ENCODE peak calls at places on chromosomes 2 and 18, in five cellular contexts. W, Y, A, F and N are unnamed samples.

GRCh38 chr2:228611171-228611570 is 429.7 kb upstream of the SPHKAP start:
- DNase-seq in W (no peak), Y (no peak), A (no peak), F (no peak), N (no peak)

GRCh38 chr18:12423820-12424219 is 16.1 kb downstream of the PRELID3A start:
- DNase-seq in W (no peak), Y (no peak), A (no peak), F (no peak), N (no peak)

GRCh38 chr2:71721362-71721665 is 268.0 kb downstream of the DYSF start:
- DNase-seq in W (no peak), Y (no peak), A (no peak), F (no peak), N (no peak)

GRCh38 chr2:139674577-139674976 is 894.4 kb upstream of the NXPH2 start:
- DNase-seq in W (no peak), Y (no peak), A (no peak), F (no peak), N (peak)

GRCh38 chr2:238441262-238442114 is 14.8 kb downstream of the ASB1 start:
- DNase-seq in W (no peak), Y (no peak), A (no peak), F (peak), N (peak)

GRCh38 chr2:41948397-41948763 is 99.4 kb upstream of the PKDCC start:
- DNase-seq in W (no peak), Y (peak), A (no peak), F (no peak), N (no peak)

GRCh38 chr2:1586251-1586945 is 157.9 kb downstream of the PXDN start:
- DNase-seq in W (no peak), Y (no peak), A (no peak), F (no peak), N (no peak)

GRCh38 chr2:217393585-217394032 is 533.7 kb upstream of the TNP1 start:
- DNase-seq in W (no peak), Y (no peak), A (no peak), F (no peak), N (no peak)

GRCh38 chr2:12090590-12090989 is 344.2 kb downstream of the LPIN1 start:
- DNase-seq in W (no peak), Y (no peak), A (no peak), F (no peak), N (no peak)

GRCh38 chr2:159409116-159409800 is 122.8 kb upstream of the WDSUB1 start:
- DNase-seq in W (no peak), Y (no peak), A (no peak), F (no peak), N (no peak)

GRCh38 chr18:58087928-58088722 is 44.1 kb downstream of the NEDD4L start:
- DNase-seq in W (no peak), Y (no peak), A (no peak), F (no peak), N (no peak)

GRCh38 chr2:46943881-46944798 is 28.5 kb upstream of the MCFD2 start:
- DNase-seq in W (no peak), Y (no peak), A (peak), F (no peak), N (no peak)

GRCh38 chr2:46297546-46298271 is 502 bp downstream of the EPAS1 start:
- DNase-seq in W (peak), Y (no peak), A (no peak), F (peak), N (peak)

GRCh38 chr2:233820766-233821105 is 33.6 kb downstream of the HJURP start:
- DNase-seq in W (no peak), Y (no peak), A (no peak), F (no peak), N (no peak)
- TF ChIP-seq SUZ12 in W (no peak), Y (no peak), A (no peak), F (no peak), N (no peak)

GRCh38 chr2:100831831-100832230 is 11.9 kb downstream of the NPAS2 start:
- DNase-seq in W (no peak), Y (no peak), A (no peak), F (no peak), N (no peak)
- TF ChIP-seq SUZ12 in W (no peak), Y (no peak), A (no peak), F (no peak), N (no peak)

DNA sequence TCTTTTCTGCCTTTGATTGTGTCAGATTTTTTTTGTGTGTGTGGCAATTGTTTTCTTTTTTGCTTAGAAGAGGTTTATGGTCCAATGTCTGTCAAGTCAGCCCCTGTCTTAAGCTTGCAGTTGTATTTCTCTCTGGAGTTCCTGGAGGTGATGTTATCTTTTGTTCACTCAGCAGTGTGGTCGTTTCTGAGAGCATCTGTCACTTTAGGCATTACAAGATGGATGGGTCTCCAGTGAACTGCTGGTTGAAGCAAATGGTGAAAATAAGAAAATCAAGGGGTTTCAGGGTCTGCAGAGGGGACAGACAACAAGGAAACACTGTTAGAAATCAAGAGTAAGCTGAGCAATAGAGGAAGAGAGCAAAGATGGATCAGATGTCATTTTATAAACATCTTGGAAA is 121.4 kb downstream of the GREB1L start:
- DNase-seq in W (no peak), Y (no peak), A (no peak), F (no peak), N (peak)
- TF ChIP-seq SUZ12 in W (no peak), Y (no peak), A (no peak), F (no peak), N (no peak)

GRCh38 chr2:241660593-241661213 is 23.2 kb downstream of the ATG4B start:
- DNase-seq in W (no peak), Y (no peak), A (no peak), F (no peak), N (no peak)

GRCh38 chr2:241657851-241658254 is 20.4 kb downstream of the ATG4B start:
- DNase-seq in W (no peak), Y (no peak), A (no peak), F (no peak), N (no peak)

GRCh38 chr2:241656190-241656741 is 18.8 kb downstream of the ATG4B start:
- DNase-seq in W (no peak), Y (no peak), A (no peak), F (no peak), N (no peak)

GRCh38 chr2:241658296-241658695 is 20.8 kb downstream of the ATG4B start:
- DNase-seq in W (no peak), Y (no peak), A (no peak), F (no peak), N (no peak)

DNA sequence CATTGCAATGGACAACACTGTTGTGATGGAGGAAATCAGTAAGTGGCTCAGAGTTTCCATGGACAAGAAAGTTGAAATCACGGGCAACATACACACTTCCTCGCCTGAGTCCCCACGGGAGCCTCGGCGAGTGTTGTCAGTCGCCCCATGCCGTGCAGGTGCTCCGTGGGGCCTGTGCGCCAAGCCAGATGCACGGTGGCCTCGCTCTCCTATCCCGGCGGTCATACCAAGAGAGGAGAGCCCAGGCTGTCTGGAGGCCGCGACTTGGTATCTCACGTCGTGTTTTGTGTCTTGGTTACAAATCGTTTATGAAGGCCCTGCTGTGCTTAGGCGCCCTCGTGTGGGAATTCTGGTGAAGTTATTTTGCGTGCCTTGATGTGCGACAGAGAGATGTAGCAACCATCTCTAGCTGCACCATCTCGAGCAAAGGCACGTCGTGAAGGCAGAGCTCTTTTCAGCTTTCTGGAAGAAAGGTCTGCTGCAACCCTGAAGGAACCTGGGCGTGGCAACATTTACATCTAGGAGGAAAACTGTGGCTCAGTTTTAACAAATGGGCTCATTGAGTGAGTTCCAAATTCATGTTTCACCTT is 21.8 kb downstream of the ATG4B start:
- DNase-seq in W (peak), Y (no peak), A (no peak), F (peak), N (peak)
- TF ChIP-seq SUZ12 in W (no peak), Y (no peak), A (no peak), F (no peak), N (no peak)